ENCODE peak calls at places on chromosomes 11 and 22, in six cellular contexts. N is SK-N-SH; L is vagina; B is omental fat pad; I is lung microvascular endothelial cell; M is stimulated activated CD4-positive, alpha-beta T cell treated with anti-CD3 and anti-CD28 coated beads, Interleukin-1b, Interleukin-23, amount 100 ng/mL, for 24 hours. F is an unnamed sample.

GRCh38 chr22:47571616-47572015 is 809.2 kb downstream of the TBC1D22A start:
- DNase-seq in N (no peak), L (no peak), B (no peak), I (no peak), M (no peak), F (no peak)

GRCh38 chr11:59028105-59028504 is 58.0 kb upstream of the GLYATL1B start:
- DNase-seq in N (no peak), L (no peak), B (no peak), I (no peak), M (no peak), F (no peak)

GRCh38 chr11:5807580-5807979 is 1.1 kb upstream of the OR52N2 start:
- DNase-seq in N (no peak), L (no peak), B (no peak), I (no peak), M (no peak), F (no peak)

GRCh38 chr22:44645531-44645930 is 56.5 kb upstream of the PRR5 start:
- DNase-seq in N (peak), L (no peak), B (no peak), I (no peak), M (no peak), F (no peak)

GRCh38 chr22:46547883-46548244 is 10.4 kb upstream of the CELSR1 start:
- DNase-seq in N (no peak), L (peak), B (no peak), I (peak), M (no peak), F (peak)

GRCh38 chr11:1484716-1485503 is 1.7 kb downstream of the MOB2 start:
- DNase-seq in N (no peak), L (no peak), B (no peak), I (no peak), M (no peak), F (peak)

GRCh38 chr22:26897384-26897783 is 240.0 kb downstream of the MIAT start:
- DNase-seq in N (no peak), L (peak), B (no peak), I (no peak), M (no peak), F (no peak)

GRCh38 chr11:33214187-33214586 is 43.0 kb upstream of the HIPK3 start:
- DNase-seq in N (no peak), L (no peak), B (no peak), I (no peak), M (no peak), F (no peak)

GRCh38 chr11:2202071-2202899 is 30.7 kb upstream of the TH start:
- DNase-seq in N (peak), L (no peak), B (no peak), I (no peak), M (no peak), F (no peak)

GRCh38 chr11:72354356-72355115 is 79.8 kb downstream of the CLPB start:
- DNase-seq in N (no peak), L (no peak), B (no peak), I (no peak), M (no peak), F (peak)

GRCh38 chr11:118152020-118152551 is 537 bp downstream of the SCN4B start:
- DNase-seq in N (no peak), L (no peak), B (no peak), I (no peak), M (no peak), F (no peak)

GRCh38 chr22:42400811-42401547 is 31.2 kb downstream of the NFAM1 start:
- DNase-seq in N (no peak), L (no peak), B (no peak), I (no peak), M (no peak), F (no peak)

GRCh38 chr11:47987781-47988180 is 7.4 kb downstream of the PTPRJ start:
- DNase-seq in N (no peak), L (no peak), B (no peak), I (no peak), M (no peak), F (no peak)

GRCh38 chr11:134476435-134477021 is 64.5 kb upstream of the B3GAT1 start:
- DNase-seq in N (no peak), L (no peak), B (no peak), I (no peak), M (no peak), F (no peak)

GRCh38 chr11:112364962-112365481 is 104.4 kb upstream of the PLET1 start:
- DNase-seq in N (peak), L (peak), B (no peak), I (peak), M (no peak), F (peak)

GRCh38 chr11:36391062-36391461 is 95.0 kb downstream of the PRR5L start:
- DNase-seq in N (no peak), L (no peak), B (no peak), I (no peak), M (no peak), F (no peak)

GRCh38 chr11:120025606-120026335 is 112.1 kb downstream of the TRIM29 start:
- DNase-seq in N (no peak), L (peak), B (no peak), I (no peak), M (no peak), F (no peak)

GRCh38 chr11:57131080-57131790 is 50.5 kb upstream of the LRRC55 start:
- DNase-seq in N (peak), L (no peak), B (no peak), I (peak), M (no peak), F (peak)

GRCh38 chr11:107665016-107665415 is 46.8 kb downstream of the SLN start:
- DNase-seq in N (no peak), L (no peak), B (no peak), I (no peak), M (no peak), F (no peak)

GRCh38 chr11:73866095-73866579 is 10.5 kb downstream of the COA4 start:
- DNase-seq in N (peak), L (no peak), B (no peak), I (peak), M (no peak), F (peak)

GRCh38 chr22:46056169-46057041 is 79.4 kb upstream of the WNT7B start:
- DNase-seq in N (peak), L (no peak), B (peak), I (peak), M (no peak), F (peak)

GRCh38 chr22:41768420-41768819 is 32.1 kb upstream of the CCDC134 start:
- DNase-seq in N (no peak), L (no peak), B (no peak), I (no peak), M (no peak), F (peak)

GRCh38 chr11:33268945-33269567 is 11.9 kb downstream of the HIPK3 start:
- DNase-seq in N (no peak), L (no peak), B (no peak), I (peak), M (no peak), F (peak)

GRCh38 chr11:130202009-130202817 is 42.6 kb downstream of the ST14 start:
- DNase-seq in N (no peak), L (no peak), B (no peak), I (no peak), M (no peak), F (no peak)

GRCh38 chr11:46248270-46249102 is 29.0 kb upstream of the CREB3L1 start:
- DNase-seq in N (no peak), L (no peak), B (no peak), I (no peak), M (no peak), F (peak)

GRCh38 chr11:73201249-73201648 is 16.8 kb upstream of the P2RY2 start:
- DNase-seq in N (no peak), L (no peak), B (no peak), I (no peak), M (no peak), F (no peak)

GRCh38 chr22:19879248-19879575 is 24.5 kb upstream of the GNB1L start:
- DNase-seq in N (peak), L (no peak), B (no peak), I (no peak), M (no peak), F (no peak)